ENCODE peak calls at places on chromosomes 4 and X, in four cellular contexts. R, S, A and D are unnamed samples.

GRCh38 chrX:19836337-19836736 is 51.1 kb downstream of the SH3KBP1 start:
- DNase-seq in R (no peak), S (no peak), A (no peak), D (no peak)

GRCh38 chr4:53937918-53938317 is 126.5 kb downstream of the CHIC2 start:
- DNase-seq in R (no peak), S (no peak), A (no peak), D (no peak)

GRCh38 chr4:182973421-182974340 is 56.5 kb upstream of the DCTD start:
- DNase-seq in R (no peak), S (no peak), A (peak), D (peak)

GRCh38 chr4:42281324-42282020 is 115.8 kb upstream of the SHISA3 start:
- DNase-seq in R (no peak), S (no peak), A (no peak), D (no peak)

GRCh38 chr4:88033309-88033708 is 25.9 kb downstream of the PKD2 start:
- DNase-seq in R (peak), S (peak), A (peak), D (peak)

GRCh38 chr4:103018391-103019318 is 850 bp downstream of the SLC9B1 start:
- DNase-seq in R (no peak), S (peak), A (peak), D (peak)

GRCh38 chrX:2614911-2615310 is 76.2 kb upstream of the CD99 start:
- DNase-seq in R (peak), S (no peak), A (peak), D (peak)

GRCh38 chr4:93317046-93317445 is 511.5 kb upstream of the ATOH1 start:
- DNase-seq in R (no peak), S (no peak), A (no peak), D (no peak)

GRCh38 chr4:83083925-83084475 is 30.5 kb downstream of the PLAC8 start:
- DNase-seq in R (no peak), S (no peak), A (no peak), D (peak)

GRCh38 chr4:80231180-80231579 is 33.9 kb downstream of the PRDM8 start:
- DNase-seq in R (no peak), S (no peak), A (no peak), D (no peak)

GRCh38 chrX:103453655-103454054 is 65.6 kb downstream of the RAB40A start:
- DNase-seq in R (no peak), S (no peak), A (peak), D (no peak)

GRCh38 chr4:1033840-1034551 is 22.6 kb downstream of the FGFRL1 start:
- DNase-seq in R (no peak), S (no peak), A (peak), D (no peak)

GRCh38 chr4:7241587-7242125 is 49.3 kb downstream of the SORCS2 start:
- DNase-seq in R (no peak), S (no peak), A (no peak), D (no peak)

GRCh38 chr4:67106846-67107467 is 438.3 kb downstream of the CENPC start:
- DNase-seq in R (peak), S (no peak), A (no peak), D (no peak)

GRCh38 chr4:190016369-190017289 is 10.4 kb downstream of the FRG2 start:
- DNase-seq in R (peak), S (no peak), A (no peak), D (no peak)

GRCh38 chr4:125650557-125650956 is 335.8 kb downstream of the FAT4 start:
- DNase-seq in R (no peak), S (no peak), A (no peak), D (no peak)

GRCh38 chr4:73606465-73606974 is 13.7 kb downstream of the RASSF6 start:
- DNase-seq in R (no peak), S (no peak), A (no peak), D (no peak)

GRCh38 chrX:68829594-68830485 is 1.0 kb downstream of the EFNB1 start:
- DNase-seq in R (peak), S (no peak), A (no peak), D (peak)

GRCh38 chrX:292900-293897 is 12.0 kb downstream of the PLCXD1 start:
- DNase-seq in R (no peak), S (no peak), A (no peak), D (no peak)

GRCh38 chrX:150731795-150732194 is 38.6 kb downstream of the MTMR1 start:
- DNase-seq in R (no peak), S (no peak), A (peak), D (no peak)

GRCh38 chr4:24574256-24574655 is 10.1 kb downstream of the DHX15 start:
- DNase-seq in R (no peak), S (no peak), A (no peak), D (no peak)

GRCh38 chr4:10762541-10762940 is 78.0 kb upstream of the CLNK start:
- DNase-seq in R (peak), S (no peak), A (peak), D (peak)

GRCh38 chr4:88006956-88007303 is 505 bp upstream of the PKD2 start:
- DNase-seq in R (no peak), S (no peak), A (no peak), D (peak)

GRCh38 chr4:23171971-23172370 is 479.2 kb downstream of the GBA3 start:
- DNase-seq in R (no peak), S (no peak), A (peak), D (no peak)

GRCh38 chr4:7313361-7313811 is 121.0 kb downstream of the SORCS2 start:
- DNase-seq in R (no peak), S (no peak), A (no peak), D (no peak)

GRCh38 chr4:39280770-39281169 is 85.4 kb downstream of the RFC1 start:
- DNase-seq in R (no peak), S (no peak), A (no peak), D (no peak)

GRCh38 chr4:90660672-90661071 is 533.5 kb downstream of the CCSER1 start:
- DNase-seq in R (no peak), S (no peak), A (no peak), D (no peak)

GRCh38 chrX:12685541-12685940 is 105.7 kb upstream of the PRPS2 start:
- DNase-seq in R (no peak), S (no peak), A (peak), D (no peak)

GRCh38 chr4:78337216-78337615 is 214.4 kb upstream of the ANXA3 start:
- DNase-seq in R (no peak), S (no peak), A (no peak), D (no peak)

GRCh38 chrX:155766321-155766720 is 114.8 kb upstream of the VAMP7 start:
- DNase-seq in R (no peak), S (no peak), A (no peak), D (no peak)

GRCh38 chr4:177632481-177632880 is 190.2 kb upstream of the AGA start:
- DNase-seq in R (no peak), S (no peak), A (no peak), D (no peak)

GRCh38 chr4:186904104-186904503 is 180.4 kb upstream of the FAT1 start:
- DNase-seq in R (no peak), S (peak), A (peak), D (no peak)

GRCh38 chrX:115177941-115178340 is 11.3 kb upstream of the RBMXL3 start:
- DNase-seq in R (no peak), S (no peak), A (peak), D (no peak)

GRCh38 chr4:161767116-161767515 is 396.7 kb downstream of the FSTL5 start:
- DNase-seq in R (no peak), S (no peak), A (peak), D (no peak)

GRCh38 chr4:171847751-171848150 is 34.5 kb downstream of the GALNTL6 start:
- DNase-seq in R (no peak), S (no peak), A (no peak), D (no peak)

DNA sequence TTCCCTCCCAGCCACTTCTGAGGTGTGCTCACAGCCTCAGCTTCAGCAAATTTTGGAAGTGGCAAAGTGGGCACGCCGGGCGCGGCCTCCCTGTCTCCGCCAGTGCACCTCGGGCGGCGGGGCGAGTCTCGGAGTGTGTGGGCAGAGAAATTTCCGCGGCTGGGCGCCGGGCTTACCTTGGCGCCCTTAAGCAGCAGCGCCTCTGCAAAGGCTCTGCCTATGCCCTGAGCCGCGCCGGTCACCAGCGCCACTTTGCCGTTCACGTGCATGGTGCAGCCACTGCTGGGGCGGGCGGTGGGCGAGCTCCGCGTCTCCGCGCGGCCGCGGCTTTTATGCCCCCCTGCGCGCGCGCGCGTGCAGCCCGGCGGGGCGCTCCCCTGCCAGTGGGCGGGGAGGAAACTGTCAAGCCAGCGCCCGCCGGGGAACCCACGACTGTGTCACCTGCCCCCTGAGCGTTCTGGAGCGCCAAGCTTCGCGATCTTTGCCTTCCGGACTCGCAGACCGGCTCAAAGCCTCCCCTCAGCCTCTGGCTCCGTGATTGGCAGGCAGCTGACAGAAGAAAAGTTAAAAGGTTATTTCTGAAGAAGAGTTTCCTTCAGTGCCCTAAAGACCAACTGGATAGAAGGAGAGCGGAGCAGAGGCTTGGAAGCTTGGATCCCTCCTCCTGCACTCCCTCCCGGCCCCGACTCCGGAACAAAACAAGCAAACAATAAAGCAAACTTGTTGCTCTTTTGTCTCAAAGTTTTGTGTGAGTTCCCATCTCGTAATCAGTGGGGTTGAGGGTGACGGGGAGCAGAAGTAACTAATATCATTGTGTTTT is at the start of gene HPGD:
- DNase-seq in R (peak), S (no peak), A (no peak), D (peak)
- TF ChIP-seq EZH2 in R (peak), S (no peak), A (peak), D (no peak)

GRCh38 chr4:3284734-3285557 is 7.9 kb upstream of the RGS12 start:
- DNase-seq in R (no peak), S (no peak), A (no peak), D (no peak)

GRCh38 chr4:3287972-3288570 is 4.8 kb upstream of the RGS12 start:
- DNase-seq in R (no peak), S (no peak), A (no peak), D (no peak)

GRCh38 chr4:3285558-3286334 is 7.1 kb upstream of the RGS12 start:
- DNase-seq in R (no peak), S (peak), A (peak), D (no peak)

GRCh38 chr4:3287271-3287971 is 5.4 kb upstream of the RGS12 start:
- DNase-seq in R (no peak), S (no peak), A (no peak), D (no peak)

GRCh38 chr4:3286335-3287175 is 6.3 kb upstream of the RGS12 start:
- DNase-seq in R (no peak), S (no peak), A (no peak), D (no peak)
- TF ChIP-seq EZH2 in R (no peak), S (no peak), A (no peak), D (no peak)

DNA sequence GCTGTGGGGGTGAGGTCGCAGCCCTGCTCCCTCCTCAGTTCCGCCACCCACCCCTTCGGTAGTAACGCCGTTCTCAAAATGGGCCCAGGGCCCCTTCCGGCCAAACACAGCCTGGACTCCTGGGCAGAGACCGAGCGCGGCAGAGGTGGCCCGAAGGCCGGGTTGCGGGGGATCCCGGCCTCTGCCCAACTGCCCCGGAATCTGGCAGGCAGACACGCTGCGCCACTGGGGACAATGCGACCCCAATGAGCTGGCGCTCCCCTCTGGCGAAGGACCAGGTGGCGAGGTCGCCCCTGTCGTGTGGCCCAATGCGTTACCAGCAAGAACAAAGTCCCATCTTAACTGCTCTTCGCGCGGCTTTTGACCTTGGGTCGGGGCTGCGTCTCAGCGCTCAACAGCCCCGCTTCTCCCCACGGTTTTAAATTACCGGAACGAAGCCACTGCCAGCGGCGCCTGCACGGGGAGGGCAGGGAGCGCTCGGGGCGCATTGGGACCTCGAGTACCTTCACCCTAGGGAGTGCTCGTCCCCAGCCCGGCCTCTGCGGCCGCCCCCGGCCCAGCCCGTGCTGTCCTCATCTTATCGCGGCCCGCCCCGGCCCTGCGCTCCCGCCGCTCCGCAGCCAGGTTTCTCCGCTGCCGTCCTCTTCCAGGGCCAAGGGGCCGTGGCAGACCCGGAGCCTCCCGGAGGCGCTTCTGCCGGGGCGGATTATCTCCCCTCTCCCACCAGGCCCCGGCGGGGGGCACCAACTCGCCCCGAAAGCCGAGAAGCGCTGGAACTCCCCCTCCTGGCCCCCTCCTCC is 22.2 kb upstream of the HMX1 start:
- DNase-seq in R (peak), S (no peak), A (no peak), D (peak)
- TF ChIP-seq EZH2 in R (peak), S (peak), A (peak), D (peak)

GRCh38 chr4:37890501-37891220 is at the start of gene TBC1D1:
- DNase-seq in R (peak), S (no peak), A (no peak), D (peak)

GRCh38 chr4:37892641-37893040 is 1.8 kb downstream of the TBC1D1 start:
- DNase-seq in R (no peak), S (no peak), A (no peak), D (no peak)

GRCh38 chr4:37891221-37892159 is 606 bp downstream of the TBC1D1 start:
- DNase-seq in R (peak), S (no peak), A (peak), D (peak)

GRCh38 chr4:37893164-37893563 is 2.3 kb downstream of the TBC1D1 start:
- DNase-seq in R (no peak), S (no peak), A (no peak), D (no peak)

DNA sequence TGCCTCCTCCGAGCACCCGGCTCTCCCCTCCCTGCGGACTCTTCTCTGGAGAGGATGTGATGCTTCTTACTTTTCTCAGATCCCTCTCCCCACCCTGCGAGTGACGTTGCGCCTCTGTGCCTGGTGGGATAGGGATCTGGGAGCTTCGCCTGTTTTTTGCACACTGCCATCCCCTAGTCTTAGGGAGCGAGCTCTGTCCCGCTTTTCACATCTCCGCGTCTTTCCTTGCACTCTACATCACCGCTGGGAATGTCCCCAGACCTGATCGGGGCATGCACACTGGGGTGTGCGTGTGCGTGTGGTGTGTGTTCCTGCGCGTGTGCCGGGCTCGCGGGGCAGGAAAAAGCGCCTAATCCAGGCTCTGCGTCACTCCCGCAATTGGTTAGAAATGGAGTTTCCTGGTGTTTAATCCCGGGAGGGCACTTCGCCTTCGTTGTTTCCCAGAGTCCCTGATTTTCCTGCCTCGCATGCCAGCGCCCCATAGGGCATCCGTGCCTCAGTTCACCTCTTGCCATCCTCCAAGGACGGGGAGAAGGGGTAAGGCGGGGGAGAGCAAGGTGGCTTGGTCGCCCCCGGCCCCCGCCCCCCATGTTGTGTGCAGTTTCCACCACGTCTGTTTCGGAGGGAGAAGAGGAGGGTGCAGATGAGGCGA is 909 bp upstream of the TBC1D1 start:
- DNase-seq in R (peak), S (no peak), A (no peak), D (peak)
- TF ChIP-seq EZH2 in R (peak), S (no peak), A (peak), D (peak)

DNA sequence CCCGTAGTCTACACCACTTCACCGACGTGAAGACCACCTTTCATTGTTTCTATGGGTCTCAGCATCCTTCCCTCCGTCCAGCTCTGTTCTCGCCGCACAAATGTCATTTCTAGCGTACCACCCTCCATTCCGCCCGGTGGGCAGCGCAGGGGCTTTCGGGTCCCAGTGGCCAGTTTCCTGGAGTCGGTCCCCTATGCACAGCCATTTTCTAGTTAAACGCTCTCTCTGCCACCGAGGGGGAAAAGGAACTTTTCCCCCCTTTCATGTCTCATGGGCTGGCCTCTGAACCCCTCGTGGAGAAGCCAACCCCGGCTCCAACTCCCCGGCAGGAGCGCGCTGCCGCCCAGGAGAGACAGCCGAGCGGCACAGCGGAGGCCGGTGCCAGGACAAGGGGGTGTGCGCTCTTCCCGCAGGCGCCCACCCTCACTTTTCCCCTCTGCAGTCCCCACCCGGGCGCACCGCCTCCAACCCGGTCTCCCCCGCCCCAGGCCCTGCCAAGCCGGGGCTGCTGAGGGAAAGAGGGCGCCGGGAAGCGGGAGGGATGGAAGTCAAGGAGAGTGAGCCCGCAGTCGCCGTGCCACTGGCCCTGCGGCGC is 682 bp downstream of the APBB2 start:
- DNase-seq in R (no peak), S (no peak), A (no peak), D (no peak)
- TF ChIP-seq EZH2 in R (peak), S (no peak), A (no peak), D (no peak)

DNA sequence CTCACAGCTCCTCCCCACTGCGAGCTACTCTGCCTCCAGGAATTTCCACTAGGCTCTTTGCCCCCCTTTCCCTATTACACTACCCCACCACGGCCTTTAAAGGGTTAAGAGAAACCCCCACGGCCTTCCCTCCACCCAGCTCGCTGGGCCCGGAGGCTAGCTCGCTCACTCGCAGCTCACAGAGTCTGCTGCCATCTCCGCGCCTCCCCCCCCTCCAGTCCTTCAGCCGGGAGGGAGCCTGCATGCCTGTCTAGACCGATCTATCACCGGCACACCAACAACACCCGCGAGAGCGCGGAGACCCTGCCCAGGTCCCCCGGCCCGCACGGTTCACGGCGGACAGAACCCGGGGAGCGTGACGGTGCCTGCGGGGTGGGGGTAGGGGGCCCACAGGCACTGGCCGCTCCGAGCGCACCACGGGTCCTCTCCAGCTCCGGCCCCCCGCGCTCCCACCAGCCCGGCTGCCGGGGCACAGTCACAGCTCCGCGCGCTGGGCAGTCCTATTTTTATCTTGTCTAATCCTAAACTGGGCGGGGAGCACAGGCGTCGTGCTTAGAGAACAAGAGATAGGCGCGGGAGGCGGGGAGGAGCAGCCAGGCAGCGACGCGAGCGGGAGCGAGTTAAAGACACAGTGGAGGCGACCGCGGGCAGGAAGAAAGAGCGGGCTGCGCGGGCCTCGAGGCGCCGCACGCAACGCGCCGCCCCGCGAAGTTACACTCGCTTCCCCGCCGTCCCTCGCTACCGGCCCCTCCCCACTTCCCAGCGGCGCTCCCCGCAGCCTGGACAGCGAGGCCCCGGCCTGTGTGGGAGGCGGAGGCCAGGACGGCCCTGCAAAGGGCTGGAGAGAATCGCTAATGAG is 3.5 kb downstream of the BCOR start:
- DNase-seq in R (peak), S (no peak), A (peak), D (no peak)
- TF ChIP-seq EZH2 in R (peak), S (no peak), A (no peak), D (no peak)